ENCODE peak calls at places on chromosomes 7 and 10, in five cellular contexts. A, F, Y, O and G are unnamed samples. For H3K9me3 and H3K4me1, the result is how much of the 10 kb centered on the place peaks cover.

GRCh38 chr10:119348516-119349240 is 141.3 kb downstream of the GRK5 start:
- DNase-seq in Y (peak), O (no peak), A (peak), F (no peak), G (no peak)

GRCh38 chr10:113958631-113959382 is 84.9 kb upstream of the ADRB1 start:
- DNase-seq in Y (no peak), F (no peak), O (peak), A (peak), G (no peak)

GRCh38 chr7:7201583-7202374 is 19.4 kb downstream of the C1GALT1 start:
- DNase-seq in A (no peak), O (peak), F (peak), Y (no peak), G (peak)

GRCh38 chr7:4190021-4190981 is 491.8 kb upstream of the FOXK1 start:
- DNase-seq in F (no peak), Y (no peak), O (no peak), A (no peak), G (no peak)

GRCh38 chr10:116716381-116716780 is 26.0 kb downstream of the HSPA12A start:
- DNase-seq in Y (peak), F (no peak), A (no peak), O (no peak), G (no peak)

GRCh38 chr7:123183431-123183830 is 16.3 kb downstream of the SLC13A1 start:
- DNase-seq in A (no peak), F (no peak), O (no peak), Y (no peak), G (no peak)

GRCh38 chr10:24331457-24331856 is 122.5 kb downstream of the KIAA1217 start:
- DNase-seq in A (peak), O (peak), F (no peak), Y (no peak), G (no peak)

GRCh38 chr7:149310990-149311573 is 49.1 kb downstream of the ZNF783 start:
- DNase-seq in Y (no peak), O (no peak), F (no peak), A (no peak), G (no peak)

GRCh38 chr10:128016423-128017060 is 109.6 kb downstream of the PTPRE start:
- DNase-seq in A (no peak), F (no peak), Y (peak), O (no peak), G (no peak)

GRCh38 chr10:122216047-122216446 is 55.0 kb upstream of the BTBD16 start:
- DNase-seq in O (no peak), Y (no peak), A (no peak), F (no peak), G (no peak)

GRCh38 chr10:87585565-87586514 is 73.8 kb upstream of the PAPSS2 start:
- DNase-seq in F (no peak), O (peak), Y (no peak), A (peak), G (no peak)

GRCh38 chr10:30176182-30176581 is 116.8 kb upstream of the JCAD start:
- DNase-seq in O (no peak), A (peak), F (no peak), Y (no peak), G (no peak)

GRCh38 chr10:126094537-126094936 is 198.2 kb downstream of the FANK1 start:
- DNase-seq in A (peak), F (no peak), Y (no peak), O (peak), G (no peak)

GRCh38 chr7:115004121-115004520 is 82.2 kb downstream of the MDFIC start:
- DNase-seq in A (no peak), F (no peak), O (peak), Y (no peak), G (no peak)

GRCh38 chr10:102814456-102814871 is 22.7 kb downstream of the CYP17A1 start:
- DNase-seq in O (no peak), Y (no peak), A (peak), F (no peak), G (no peak)

GRCh38 chr7:63038987-63039386 is 959.7 kb upstream of the ZNF722 start:
- DNase-seq in F (no peak), O (no peak), Y (no peak), A (no peak), G (no peak)

GRCh38 chr7:124777268-124777667 is 11.7 kb upstream of the GPR37 start:
- DNase-seq in Y (no peak), A (no peak), F (no peak), O (peak), G (no peak)

GRCh38 chr7:98357751-98358161 is 43.1 kb downstream of the BAIAP2L1 start:
- DNase-seq in Y (no peak), F (no peak), A (peak), O (peak), G (no peak)

GRCh38 chr7:123747620-123748141 is 1.1 kb downstream of the WASL start:
- DNase-seq in F (peak), O (peak), A (peak), Y (peak), G (peak)

GRCh38 chr7:158647475-158647792 is 57.2 kb downstream of the NCAPG2 start:
- DNase-seq in Y (no peak), F (no peak), O (no peak), A (no peak), G (no peak)

GRCh38 chr7:29881724-29882123 is 75.4 kb downstream of the WIPF3 start:
- DNase-seq in F (no peak), A (no peak), O (no peak), Y (no peak), G (no peak)

GRCh38 chr10:123858907-123859650 is 32.5 kb downstream of the CPXM2 start:
- DNase-seq in F (no peak), Y (no peak), O (no peak), A (no peak), G (no peak)

GRCh38 chr7:151252961-151253691 is 4.6 kb upstream of the SMARCD3 start:
- DNase-seq in F (no peak), O (no peak), Y (no peak), A (no peak), G (no peak)

GRCh38 chr10:31906039-31906438 is 22.6 kb downstream of the ARHGAP12 start:
- DNase-seq in F (no peak), A (no peak), O (no peak), Y (no peak), G (no peak)

GRCh38 chr7:522071-522937 is 2.7 kb upstream of the PDGFA start:
- DNase-seq in Y (no peak), F (peak), O (peak), A (peak), G (peak)

GRCh38 chr7:71868797-71869196 is 543.3 kb downstream of the CALN1 start:
- DNase-seq in Y (no peak), F (no peak), A (peak), O (peak), G (no peak)

GRCh38 chr10:43524434-43525247 is 49.8 kb downstream of the ZNF239 start:
- DNase-seq in A (no peak), Y (no peak), F (peak), O (no peak), G (no peak)
- H3K9me3 ChIP-seq in A (under half), Y (under half), F (half or more), O (half or more), G (under half)

GRCh38 chr10:2951235-2951835 is 116.0 kb upstream of the PFKP start:
- DNase-seq in A (no peak), F (peak), Y (no peak), O (no peak), G (no peak)
- H3K4me1 ChIP-seq in A (under half), F (under half), Y (under half), O (under half), G (under half)

DNA sequence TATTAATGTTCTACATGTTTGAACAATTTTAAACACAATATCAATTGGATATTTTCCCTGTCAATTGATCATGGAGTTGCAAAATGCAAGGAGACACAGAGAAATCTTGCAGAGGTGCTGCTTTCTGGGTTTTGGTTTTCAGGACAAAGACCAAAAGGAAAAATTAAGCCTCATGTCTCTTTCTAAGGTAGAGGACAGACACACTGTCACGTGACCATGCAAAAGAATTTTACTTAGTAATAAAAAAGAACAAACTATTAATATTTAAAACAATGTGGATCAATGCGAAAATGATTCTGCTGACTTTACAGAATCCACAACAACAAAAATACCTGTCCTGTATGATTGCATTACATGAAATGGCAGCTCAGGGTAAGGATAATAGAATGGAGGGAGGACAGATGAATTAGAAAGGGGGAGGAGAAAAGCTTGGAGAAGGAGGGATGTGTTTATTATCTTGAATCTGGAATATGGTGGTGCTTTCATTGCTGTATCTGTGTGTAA is 493.7 kb upstream of the NUPR2 start:
- DNase-seq in A (no peak), F (no peak), O (no peak), Y (no peak), G (no peak)
- H3K9me3 ChIP-seq in A (under half), F (under half), O (under half), Y (under half), G (under half)

GRCh38 chr10:132469197-132469942 is 68.2 kb upstream of the INPP5A start:
- DNase-seq in Y (no peak), A (no peak), O (no peak), F (no peak), G (no peak)
- H3K4me1 ChIP-seq in Y (half or more), A (under half), O (under half), F (under half), G (under half)

DNA sequence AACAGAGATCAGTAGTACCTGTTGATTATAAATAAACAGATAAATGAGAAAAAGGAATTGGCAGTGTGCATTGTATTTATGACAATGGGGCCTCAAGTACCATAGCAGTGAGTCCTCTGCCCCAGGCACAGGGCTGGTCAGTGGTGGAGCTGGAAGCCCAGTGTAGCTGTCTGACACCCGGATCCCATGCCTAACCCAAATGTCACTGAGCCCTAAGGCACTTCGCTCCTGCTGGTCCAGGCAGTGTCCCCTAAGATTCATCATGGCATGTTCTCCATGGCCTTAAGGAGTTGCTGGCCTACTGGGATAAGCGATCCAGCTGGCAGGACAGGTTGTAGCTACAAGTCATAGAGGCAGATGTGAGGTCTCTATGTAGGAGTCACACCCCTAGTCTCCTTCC is 3.3 kb upstream of the ZNF736 start:
- DNase-seq in Y (no peak), O (no peak), F (no peak), A (no peak), G (no peak)
- H3K9me3 ChIP-seq in Y (under half), O (under half), F (under half), A (under half), G (under half)

GRCh38 chr10:132555648-132556575 is 18.3 kb downstream of the INPP5A start:
- DNase-seq in Y (peak), A (no peak), F (no peak), O (no peak), G (no peak)
- H3K4me1 ChIP-seq in Y (half or more), A (under half), F (under half), O (under half), G (half or more)

GRCh38 chr7:68929712-68930395 is 668.4 kb upstream of the AUTS2 start:
- DNase-seq in A (peak), Y (no peak), F (no peak), O (no peak), G (no peak)
- H3K9me3 ChIP-seq in A (under half), Y (under half), F (under half), O (under half), G (under half)

GRCh38 chr7:2860627-2861133 is 16.6 kb upstream of the GNA12 start:
- DNase-seq in F (no peak), O (peak), A (peak), Y (peak), G (no peak)
- H3K4me1 ChIP-seq in F (under half), O (under half), A (under half), Y (under half), G (under half)

GRCh38 chr10:131274133-131274880 is 37.2 kb downstream of the TCERG1L start:
- DNase-seq in O (no peak), F (no peak), Y (no peak), A (no peak), G (no peak)

GRCh38 chr10:131275691-131276090 is 35.8 kb downstream of the TCERG1L start:
- DNase-seq in F (no peak), A (no peak), Y (no peak), O (no peak), G (no peak)

GRCh38 chr10:131273476-131273875 is 38.0 kb downstream of the TCERG1L start:
- DNase-seq in Y (no peak), O (no peak), F (no peak), A (no peak), G (no peak)

GRCh38 chr10:131272897-131273451 is 38.5 kb downstream of the TCERG1L start:
- DNase-seq in A (no peak), Y (no peak), O (no peak), F (no peak), G (no peak)

DNA sequence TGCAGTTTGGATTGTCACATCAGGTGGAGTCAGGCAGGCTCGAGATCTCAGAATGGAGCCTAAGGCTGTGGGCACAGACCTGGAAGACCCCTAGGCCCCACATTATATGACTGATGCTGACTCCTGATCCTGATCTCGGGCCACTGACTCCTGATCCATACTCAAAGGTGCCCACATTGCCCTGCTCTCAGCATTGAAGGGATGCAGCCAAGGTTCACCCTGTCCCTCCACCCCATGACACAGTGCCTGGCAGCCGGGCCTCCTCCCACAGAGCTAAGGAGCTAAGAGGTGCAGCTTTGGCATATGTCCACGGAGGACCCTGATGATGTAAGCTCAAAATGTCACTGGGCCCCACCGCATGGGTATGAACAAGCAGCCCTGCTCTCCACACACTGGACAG is 36.6 kb downstream of the TCERG1L start:
- DNase-seq in O (no peak), Y (no peak), A (no peak), F (no peak), G (no peak)
- H3K9me3 ChIP-seq in O (under half), Y (under half), A (under half), F (under half), G (under half)

DNA sequence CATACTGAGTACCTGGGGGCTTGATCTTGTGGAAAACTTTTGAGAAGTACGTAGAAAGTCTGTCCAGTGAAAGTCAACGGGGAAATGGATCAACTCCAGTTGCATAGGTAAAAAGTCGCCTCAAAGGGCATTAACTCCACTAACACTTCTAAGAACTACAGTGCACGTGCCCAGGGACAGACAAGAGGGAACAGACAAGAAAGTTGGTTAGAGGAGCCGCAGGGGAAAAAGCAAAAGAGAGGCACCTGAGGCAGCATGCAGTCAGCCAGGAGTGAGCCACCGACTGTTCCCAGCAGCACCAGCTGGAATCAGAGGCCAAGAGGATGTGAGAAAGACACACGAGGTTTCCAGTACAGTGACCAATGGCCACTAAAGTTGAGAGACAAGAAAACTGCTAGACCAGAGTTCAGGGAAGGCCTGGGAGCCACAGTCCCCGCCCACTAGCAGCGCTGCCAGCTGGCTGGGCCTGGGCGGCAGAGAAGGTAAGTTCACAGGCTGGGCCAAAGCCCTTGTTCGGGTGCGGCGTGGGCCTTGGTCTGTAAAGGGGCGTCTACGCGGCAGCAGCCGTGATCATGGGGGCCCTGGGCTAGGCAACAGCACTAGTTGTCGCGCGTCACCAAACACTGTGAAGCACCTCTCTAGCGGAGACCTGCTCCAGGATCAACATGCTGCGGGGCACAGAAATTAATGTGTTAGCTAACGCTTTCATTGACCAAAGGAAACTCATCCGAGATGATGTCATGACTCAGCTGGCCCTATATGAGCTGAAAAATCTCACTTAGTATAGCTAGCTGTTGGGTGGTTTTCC is 14.0 kb downstream of the ITGB1 start:
- DNase-seq in A (peak), F (no peak), Y (peak), O (no peak), G (no peak)
- H3K4me1 ChIP-seq in A (under half), F (half or more), Y (half or more), O (half or more), G (under half)